ENCODE peak calls at places on chromosomes 7 and 10, in seven cellular contexts. One of them, this sample, is unnamed.

GRCh38 chr7:158318511-158318913 is 269.1 kb downstream of the PTPRN2 start:
- DNase-seq in SK-N-SH: no peak
- DNase-seq in hepatocyte: no peak
- DNase-seq in adrenal gland: no peak
- DNase-seq in PC-3: no peak
- DNase-seq in cardiac muscle cell: no peak
- DNase-seq in Panc1: no peak
- DNase-seq in this sample: no peak

GRCh38 chr7:45178241-45179225 is 20.9 kb downstream of the RAMP3 start:
- DNase-seq in hepatocyte: no peak
- DNase-seq in SK-N-SH: peak; percentile 65
- DNase-seq in Panc1: no peak
- DNase-seq in PC-3: no peak
- DNase-seq in cardiac muscle cell: no peak
- DNase-seq in adrenal gland: no peak
- DNase-seq in this sample: peak; percentile 43

GRCh38 chr10:3460420-3461128 is 288.0 kb upstream of the PITRM1 start:
- DNase-seq in hepatocyte: no peak
- DNase-seq in adrenal gland: no peak
- DNase-seq in SK-N-SH: no peak
- DNase-seq in Panc1: no peak
- DNase-seq in cardiac muscle cell: no peak
- DNase-seq in PC-3: no peak
- DNase-seq in this sample: no peak

GRCh38 chr10:67662415-67662814 is 33.6 kb downstream of the CTNNA3 start:
- DNase-seq in cardiac muscle cell: no peak
- DNase-seq in hepatocyte: no peak
- DNase-seq in Panc1: no peak
- DNase-seq in adrenal gland: no peak
- DNase-seq in SK-N-SH: no peak
- DNase-seq in PC-3: no peak
- DNase-seq in this sample: no peak

GRCh38 chr7:80661729-80662128 is 23.3 kb downstream of the CD36 start:
- DNase-seq in hepatocyte: no peak
- DNase-seq in SK-N-SH: no peak
- DNase-seq in Panc1: no peak
- DNase-seq in adrenal gland: no peak
- DNase-seq in cardiac muscle cell: no peak
- DNase-seq in PC-3: peak; percentile 16
- DNase-seq in this sample: no peak

GRCh38 chr10:93873427-93874115 is 20.2 kb upstream of the SLC35G1 start:
- DNase-seq in SK-N-SH: no peak
- DNase-seq in Panc1: no peak
- DNase-seq in hepatocyte: peak; percentile 32
- DNase-seq in adrenal gland: no peak
- DNase-seq in PC-3: no peak
- DNase-seq in cardiac muscle cell: peak; percentile 62
- DNase-seq in this sample: no peak

GRCh38 chr10:82464419-82464818 is 589.4 kb downstream of the NRG3 start:
- DNase-seq in cardiac muscle cell: no peak
- DNase-seq in hepatocyte: no peak
- DNase-seq in adrenal gland: no peak
- DNase-seq in SK-N-SH: no peak
- DNase-seq in Panc1: no peak
- DNase-seq in PC-3: no peak
- DNase-seq in this sample: no peak

GRCh38 chr7:76424413-76425111 is at the start of gene ZP3:
- DNase-seq in adrenal gland: no peak
- DNase-seq in PC-3: no peak
- DNase-seq in cardiac muscle cell: no peak
- DNase-seq in hepatocyte: no peak
- DNase-seq in SK-N-SH: no peak
- DNase-seq in Panc1: no peak
- DNase-seq in this sample: no peak

GRCh38 chr10:94293344-94293743 is 69.4 kb downstream of the NOC3L start:
- DNase-seq in adrenal gland: no peak
- DNase-seq in Panc1: no peak
- DNase-seq in hepatocyte: peak; percentile 10
- DNase-seq in cardiac muscle cell: peak; percentile 49
- DNase-seq in SK-N-SH: no peak
- DNase-seq in PC-3: no peak
- DNase-seq in this sample: no peak

GRCh38 chr7:34090796-34091195 is 185.5 kb downstream of the BMPER start:
- DNase-seq in cardiac muscle cell: no peak
- DNase-seq in SK-N-SH: no peak
- DNase-seq in Panc1: no peak
- DNase-seq in PC-3: no peak
- DNase-seq in adrenal gland: no peak
- DNase-seq in hepatocyte: no peak
- DNase-seq in this sample: no peak

GRCh38 chr7:66277492-66277891 is 72.4 kb downstream of the TPST1 start:
- DNase-seq in cardiac muscle cell: no peak
- DNase-seq in hepatocyte: no peak
- DNase-seq in PC-3: no peak
- DNase-seq in Panc1: no peak
- DNase-seq in adrenal gland: no peak
- DNase-seq in SK-N-SH: no peak
- DNase-seq in this sample: no peak

GRCh38 chr10:103757531-103758293 is 97.7 kb downstream of the SH3PXD2A start:
- DNase-seq in adrenal gland: peak; percentile 52
- DNase-seq in hepatocyte: peak; percentile 43
- DNase-seq in PC-3: peak; percentile 73
- DNase-seq in Panc1: no peak
- DNase-seq in SK-N-SH: no peak
- DNase-seq in cardiac muscle cell: peak; percentile 85
- DNase-seq in this sample: peak; percentile 50

GRCh38 chr7:21945374-21946227 is at the start of gene CDCA7L:
- DNase-seq in adrenal gland: no peak
- DNase-seq in cardiac muscle cell: peak; percentile 82
- DNase-seq in hepatocyte: peak; percentile 73
- DNase-seq in PC-3: peak; percentile 75
- DNase-seq in Panc1: peak; percentile 17
- DNase-seq in SK-N-SH: peak; percentile 93
- DNase-seq in this sample: peak; percentile 83

GRCh38 chr7:21946228-21946709 is 570 bp upstream of the CDCA7L start:
- DNase-seq in cardiac muscle cell: no peak
- DNase-seq in adrenal gland: no peak
- DNase-seq in Panc1: no peak
- DNase-seq in PC-3: no peak
- DNase-seq in SK-N-SH: no peak
- DNase-seq in hepatocyte: no peak
- DNase-seq in this sample: no peak

GRCh38 chr7:21942955-21943354 is 2.7 kb downstream of the CDCA7L start:
- DNase-seq in hepatocyte: no peak
- DNase-seq in Panc1: no peak
- DNase-seq in adrenal gland: no peak
- DNase-seq in cardiac muscle cell: no peak
- DNase-seq in PC-3: peak; percentile 60
- DNase-seq in SK-N-SH: no peak
- DNase-seq in this sample: no peak

GRCh38 chr7:21943436-21943835 is 2.3 kb downstream of the CDCA7L start:
- DNase-seq in adrenal gland: no peak
- DNase-seq in PC-3: no peak
- DNase-seq in Panc1: no peak
- DNase-seq in hepatocyte: no peak
- DNase-seq in cardiac muscle cell: no peak
- DNase-seq in SK-N-SH: no peak
- DNase-seq in this sample: no peak

DNA sequence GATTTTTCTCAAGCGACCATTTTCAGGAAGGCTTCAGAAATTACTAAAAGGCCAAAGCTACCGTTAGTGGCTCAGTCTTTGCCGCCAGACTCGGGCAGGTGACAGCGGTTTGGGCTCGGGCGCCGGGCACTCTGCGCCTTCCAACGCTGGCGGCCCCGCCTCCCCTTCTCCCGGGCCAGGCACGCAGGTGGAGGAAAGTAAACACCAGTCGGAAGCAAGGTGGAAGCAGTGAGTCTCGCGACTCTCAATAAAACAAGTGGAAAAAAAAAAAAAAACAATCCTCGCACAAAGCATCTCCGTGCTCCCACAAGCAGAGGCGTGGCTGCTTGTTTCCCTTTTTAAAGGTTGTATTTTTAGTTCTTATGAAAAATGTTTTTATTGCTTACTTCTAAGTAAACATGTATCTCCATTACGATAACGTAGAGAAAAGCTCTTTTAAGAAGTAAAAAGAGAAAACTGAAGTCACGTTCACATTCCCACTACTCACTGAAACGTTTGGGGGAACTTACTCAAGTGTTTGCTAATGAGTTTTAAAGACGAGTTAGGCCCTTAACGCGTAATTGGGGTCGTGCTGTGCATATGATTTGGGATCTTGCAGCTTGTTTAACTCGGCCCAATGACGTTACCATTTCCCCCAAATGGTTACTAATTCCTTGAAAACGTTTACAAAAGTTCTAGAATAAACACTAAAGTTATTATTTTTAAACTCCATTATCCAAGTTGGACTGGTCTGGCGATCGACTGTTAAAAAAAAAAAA is 904 bp downstream of the CDCA7L start:
- DNase-seq in adrenal gland: no peak
- DNase-seq in SK-N-SH: no peak
- DNase-seq in hepatocyte: peak; percentile 67
- DNase-seq in Panc1: peak; percentile 30
- DNase-seq in PC-3: peak; percentile 64
- DNase-seq in cardiac muscle cell: peak; percentile 18
- DNase-seq in this sample: peak; percentile 35
- H3K4me3 ChIP-seq in adrenal gland: no peak overlapping the region
- H3K4me3 ChIP-seq in SK-N-SH: peak overlapping the region; percentile 71
- H3K4me3 ChIP-seq in hepatocyte: peak overlapping the region; percentile 30
- H3K4me3 ChIP-seq in Panc1: peak overlapping the region; percentile 68
- H3K4me3 ChIP-seq in PC-3: peak overlapping the region; percentile 97
- H3K4me3 ChIP-seq in cardiac muscle cell: peak overlapping the region; percentile 63
- H3K4me3 ChIP-seq in this sample: peak overlapping the region; percentile 78

GRCh38 chr10:13788320-13788600 is 201.5 kb downstream of the PRPF18 start:
- DNase-seq in PC-3: no peak
- DNase-seq in hepatocyte: no peak
- DNase-seq in cardiac muscle cell: peak; percentile 54
- DNase-seq in Panc1: no peak
- DNase-seq in SK-N-SH: no peak
- DNase-seq in adrenal gland: no peak
- DNase-seq in this sample: no peak

GRCh38 chr10:13779748-13780147 is 193.0 kb downstream of the PRPF18 start:
- DNase-seq in SK-N-SH: no peak
- DNase-seq in hepatocyte: no peak
- DNase-seq in adrenal gland: no peak
- DNase-seq in PC-3: no peak
- DNase-seq in Panc1: no peak
- DNase-seq in cardiac muscle cell: no peak
- DNase-seq in this sample: no peak

GRCh38 chr10:13787015-13787421 is 200.3 kb downstream of the PRPF18 start:
- DNase-seq in Panc1: no peak
- DNase-seq in adrenal gland: no peak
- DNase-seq in PC-3: no peak
- DNase-seq in SK-N-SH: no peak
- DNase-seq in hepatocyte: no peak
- DNase-seq in cardiac muscle cell: peak; percentile 85
- DNase-seq in this sample: no peak

GRCh38 chr10:13788701-13789447 is 202.1 kb downstream of the PRPF18 start:
- DNase-seq in hepatocyte: no peak
- DNase-seq in PC-3: no peak
- DNase-seq in SK-N-SH: no peak
- DNase-seq in cardiac muscle cell: peak; percentile 70
- DNase-seq in adrenal gland: no peak
- DNase-seq in Panc1: no peak
- DNase-seq in this sample: no peak

DNA sequence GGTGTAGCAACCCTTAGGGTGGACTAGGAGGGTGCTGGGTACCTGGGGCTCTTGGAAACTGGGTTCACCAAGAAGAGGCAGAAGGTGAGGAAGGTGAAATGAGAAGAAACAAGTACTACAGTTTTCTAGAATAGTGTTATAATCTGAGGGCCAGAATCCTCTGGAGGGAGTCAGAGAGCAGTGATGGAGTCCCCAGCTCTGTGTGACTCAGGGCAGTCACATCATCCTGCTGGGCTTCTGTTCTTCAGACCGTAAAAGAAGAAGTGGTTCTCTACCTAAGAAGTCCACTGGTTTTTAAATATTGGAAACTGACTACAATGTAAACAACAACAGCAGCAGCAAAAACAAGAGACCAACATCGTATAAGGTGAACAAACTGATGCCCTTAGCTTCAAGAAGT is 197.3 kb downstream of the PRPF18 start:
- DNase-seq in adrenal gland: no peak
- DNase-seq in SK-N-SH: no peak
- DNase-seq in hepatocyte: peak; percentile 43
- DNase-seq in Panc1: no peak
- DNase-seq in PC-3: peak; percentile 45
- DNase-seq in cardiac muscle cell: no peak
- DNase-seq in this sample: no peak
- TF ChIP-seq CTCF in adrenal gland: no peak
- TF ChIP-seq CTCF in SK-N-SH: peak; percentile 30
- TF ChIP-seq CTCF in hepatocyte: peak; percentile 34
- TF ChIP-seq CTCF in Panc1: peak; percentile 59
- TF ChIP-seq CTCF in PC-3: peak; percentile 47
- TF ChIP-seq CTCF in cardiac muscle cell: peak; percentile 25
- TF ChIP-seq CTCF in this sample: peak; percentile 24

DNA sequence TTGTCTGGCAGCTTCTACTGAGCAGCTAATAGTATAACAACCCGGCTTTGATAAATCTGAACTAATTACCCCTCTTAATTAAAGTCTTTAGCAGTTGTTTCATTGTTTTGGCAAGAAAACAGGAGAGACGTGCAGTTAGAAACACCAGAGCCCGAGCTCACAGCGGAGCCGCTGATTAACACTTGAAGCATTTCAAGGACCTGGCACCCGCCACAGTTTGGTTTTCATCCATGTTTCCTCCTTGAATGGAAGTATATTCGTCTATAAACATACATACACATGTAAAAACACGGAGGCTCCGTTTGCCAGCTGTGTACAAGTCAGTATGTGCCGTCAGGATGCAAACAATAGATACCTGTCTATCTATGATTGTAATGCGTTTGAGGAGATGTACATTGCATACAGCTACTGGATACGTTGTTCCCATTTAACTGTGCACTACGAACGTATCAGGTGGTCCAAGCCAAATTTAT is 3.9 kb downstream of the FEZF1 start:
- DNase-seq in hepatocyte: no peak
- DNase-seq in adrenal gland: no peak
- DNase-seq in SK-N-SH: no peak
- DNase-seq in PC-3: no peak
- DNase-seq in Panc1: no peak
- DNase-seq in cardiac muscle cell: peak; percentile 35
- DNase-seq in this sample: no peak
- H3K27ac ChIP-seq in hepatocyte: no peak overlapping the region
- H3K27ac ChIP-seq in adrenal gland: no peak overlapping the region
- H3K27ac ChIP-seq in SK-N-SH: no peak overlapping the region
- H3K27ac ChIP-seq in PC-3: no peak overlapping the region
- H3K27ac ChIP-seq in Panc1: no peak overlapping the region
- H3K27ac ChIP-seq in cardiac muscle cell: no peak overlapping the region
- H3K27ac ChIP-seq in this sample: no peak overlapping the region

DNA sequence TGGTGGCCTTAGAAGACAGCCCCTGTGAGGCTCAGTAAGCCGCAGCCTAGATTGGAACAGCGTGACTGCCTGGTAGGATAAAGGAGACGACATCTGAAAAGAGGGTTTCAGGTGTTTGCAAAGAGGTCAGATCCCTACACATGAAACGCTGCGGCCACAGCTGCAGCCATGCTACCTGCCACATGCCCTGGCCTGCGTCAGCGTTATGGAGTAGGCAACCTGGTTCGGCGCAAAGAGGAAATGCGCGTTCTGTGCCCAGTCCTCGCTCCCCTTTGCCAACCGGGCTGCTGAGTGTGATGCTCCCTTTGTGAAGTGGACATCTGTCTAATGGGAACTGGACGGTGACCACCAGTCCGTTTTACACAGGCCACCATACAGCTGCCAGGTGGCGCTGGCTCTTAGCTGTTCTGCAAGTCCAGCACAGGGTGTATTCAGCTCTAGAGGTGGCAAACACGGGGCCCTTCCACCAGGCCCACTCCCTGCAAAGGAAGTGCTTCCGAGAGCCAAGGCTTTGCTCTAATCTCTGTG is 160.3 kb downstream of the CELF2 start:
- DNase-seq in hepatocyte: no peak
- DNase-seq in SK-N-SH: no peak
- DNase-seq in PC-3: no peak
- DNase-seq in Panc1: no peak
- DNase-seq in adrenal gland: no peak
- DNase-seq in cardiac muscle cell: no peak
- DNase-seq in this sample: peak; percentile 48
- H3K4me3 ChIP-seq in hepatocyte: no peak overlapping the region
- H3K4me3 ChIP-seq in SK-N-SH: no peak overlapping the region
- H3K4me3 ChIP-seq in PC-3: no peak overlapping the region
- H3K4me3 ChIP-seq in Panc1: no peak overlapping the region
- H3K4me3 ChIP-seq in adrenal gland: no peak overlapping the region
- H3K4me3 ChIP-seq in cardiac muscle cell: no peak overlapping the region
- H3K4me3 ChIP-seq in this sample: no peak overlapping the region